ENCODE peak calls at places on chromosome 9, in seven cellular contexts. R is CD8-positive, alpha-beta T cell; W is CD4-positive, alpha-beta T cell; K is brain microvascular endothelial cell; S is GM23338; X is upper lobe of right lung; Y is neural progenitor cell. I is an unnamed sample.

GRCh38 chr9:120153258-120153657 is 426.7 kb downstream of the CDK5RAP2 start:
- DNase-seq in R (no peak), W (no peak), K (no peak), S (no peak), X (no peak), Y (no peak), I (no peak)

GRCh38 chr9:90300901-90301688 is 341.5 kb downstream of the DIRAS2 start:
- DNase-seq in R (no peak), W (no peak), K (peak; percentile 97), S (no peak), X (no peak), Y (no peak), I (peak; percentile 96)

GRCh38 chr9:90449213-90449925 is 193.3 kb downstream of the DIRAS2 start:
- DNase-seq in R (no peak), W (no peak), K (no peak), S (no peak), X (no peak), Y (no peak), I (no peak)

GRCh38 chr9:86766912-86767311 is 180.4 kb downstream of the GAS1 start:
- DNase-seq in R (no peak), W (no peak), K (peak; percentile 69), S (no peak), X (no peak), Y (peak; percentile 45), I (peak; percentile 96)

GRCh38 chr9:136086213-136086881 is 8.7 kb downstream of the NACC2 start:
- DNase-seq in R (no peak), W (no peak), K (no peak), S (no peak), X (peak; percentile 66), Y (peak; percentile 1), I (no peak)

GRCh38 chr9:136533775-136534157 is 12.1 kb downstream of the NOTCH1 start:
- DNase-seq in R (peak; percentile 76), W (peak; percentile 70), K (no peak), S (no peak), X (peak; percentile 86), Y (no peak), I (peak; percentile 86)

GRCh38 chr9:69971643-69972449 is 71.8 kb upstream of the MAMDC2 start:
- DNase-seq in R (peak; percentile 36), W (peak; percentile 16), K (peak; percentile 58), S (peak; percentile 87), X (peak; percentile 82), Y (peak; percentile 74), I (peak; percentile 86)

GRCh38 chr9:137409515-137409914 is 13.4 kb downstream of the EXD3 start:
- DNase-seq in R (no peak), W (no peak), K (no peak), S (no peak), X (no peak), Y (no peak), I (no peak)

GRCh38 chr9:31848505-31849285 is 535.7 kb upstream of the ACO1 start:
- DNase-seq in R (no peak), W (no peak), K (no peak), S (peak; percentile 23), X (no peak), Y (no peak), I (no peak)

GRCh38 chr9:70324963-70325362 is 66.2 kb downstream of the SMC5 start:
- DNase-seq in R (no peak), W (no peak), K (no peak), S (no peak), X (no peak), Y (no peak), I (no peak)

GRCh38 chr9:131752231-131752884 is 12.5 kb upstream of the RAPGEF1 start:
- DNase-seq in R (no peak), W (no peak), K (no peak), S (no peak), X (no peak), Y (no peak), I (no peak)

GRCh38 chr9:109972026-109973005 is 192.3 kb downstream of the PALM2AKAP2 start:
- DNase-seq in R (no peak), W (no peak), K (no peak), S (peak; percentile 37), X (no peak), Y (no peak), I (no peak)

GRCh38 chr9:36056896-36057295 is 20.2 kb downstream of the RECK start:
- DNase-seq in R (no peak), W (no peak), K (no peak), S (no peak), X (no peak), Y (no peak), I (no peak)

GRCh38 chr9:14911046-14911445 is 818 bp upstream of the FREM1 start:
- DNase-seq in R (no peak), W (no peak), K (no peak), S (no peak), X (no peak), Y (no peak), I (no peak)

GRCh38 chr9:36731068-36731467 is 158.4 kb downstream of the MELK start:
- DNase-seq in R (no peak), W (no peak), K (no peak), S (no peak), X (no peak), Y (no peak), I (no peak)

GRCh38 chr9:110561826-110562225 is 17.7 kb downstream of the SVEP1 start:
- DNase-seq in R (no peak), W (no peak), K (no peak), S (no peak), X (no peak), Y (no peak), I (no peak)

GRCh38 chr9:130459151-130459550 is 14.4 kb downstream of the ASS1 start:
- DNase-seq in R (no peak), W (no peak), K (no peak), S (no peak), X (no peak), Y (no peak), I (no peak)

GRCh38 chr9:99127372-99128132 is 22.6 kb downstream of the TGFBR1 start:
- DNase-seq in R (no peak), W (no peak), K (peak; percentile 74), S (no peak), X (no peak), Y (no peak), I (peak; percentile 89)

GRCh38 chr9:1619915-1620705 is 395.0 kb upstream of the SMARCA2 start:
- DNase-seq in R (no peak), W (no peak), K (no peak), S (peak; percentile 51), X (no peak), Y (no peak), I (peak; percentile 5)

GRCh38 chr9:95515272-95516113 is 1.3 kb downstream of the PTCH1 start:
- DNase-seq in R (peak; percentile 26), W (no peak), K (no peak), S (peak; percentile 73), X (no peak), Y (peak; percentile 83), I (no peak)

GRCh38 chr9:125343518-125344284 is 82.1 kb downstream of the GAPVD1 start:
- DNase-seq in R (no peak), W (no peak), K (peak; percentile 69), S (peak; percentile 74), X (no peak), Y (peak; percentile 89), I (no peak)

GRCh38 chr9:98786750-98787510 is 9.4 kb downstream of the ANKS6 start:
- DNase-seq in R (no peak), W (no peak), K (no peak), S (no peak), X (no peak), Y (no peak), I (no peak)

GRCh38 chr9:136321561-136321960 is 5.8 kb upstream of the GPSM1 start:
- DNase-seq in R (no peak), W (no peak), K (no peak), S (no peak), X (no peak), Y (no peak), I (no peak)

GRCh38 chr9:20048985-20049384 is 260.1 kb upstream of the SLC24A2 start:
- DNase-seq in R (no peak), W (no peak), K (no peak), S (no peak), X (no peak), Y (no peak), I (no peak)

GRCh38 chr9:128636024-128636390 is 20.6 kb downstream of the DYNC2I2 start:
- DNase-seq in R (no peak), W (no peak), K (no peak), S (peak; percentile 80), X (peak; percentile 92), Y (peak; percentile 48), I (peak; percentile 90)

GRCh38 chr9:85377751-85378289 is 363.9 kb downstream of the AGTPBP1 start:
- DNase-seq in R (no peak), W (no peak), K (no peak), S (no peak), X (no peak), Y (no peak), I (no peak)

GRCh38 chr9:107721705-107722245 is 232.2 kb upstream of the KLF4 start:
- DNase-seq in R (no peak), W (no peak), K (no peak), S (no peak), X (no peak), Y (no peak), I (no peak)

DNA sequence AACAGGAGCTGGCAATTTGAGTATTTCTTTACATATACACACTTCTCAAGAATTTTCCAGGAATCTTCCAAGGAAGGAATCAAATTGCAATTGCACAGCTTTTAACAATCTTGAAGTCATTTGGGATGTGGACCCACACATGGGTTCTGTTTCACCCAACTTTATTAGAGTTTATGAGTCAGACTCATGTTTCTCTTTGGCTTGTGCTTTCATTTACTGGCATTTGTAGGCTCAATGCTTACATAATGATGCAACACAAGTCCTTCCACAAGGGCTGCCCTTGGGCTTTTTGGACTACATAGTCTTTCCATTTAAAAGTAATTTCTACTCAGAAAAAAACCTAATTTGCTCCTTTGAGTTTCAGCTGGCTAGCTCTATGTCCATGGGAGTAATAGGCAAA is 4.6 kb upstream of the CDC37L1 start:
- DNase-seq in R (no peak), W (no peak), K (no peak), S (no peak), X (no peak), Y (no peak), I (no peak)
- H3K27ac ChIP-seq in R (no peak overlapping the region), W (no peak overlapping the region), K (no peak overlapping the region), S (no peak overlapping the region), X (no peak overlapping the region), Y (no peak overlapping the region), I (no peak overlapping the region)

GRCh38 chr9:73183917-73184861 is 32.5 kb downstream of the ANXA1 start:
- DNase-seq in R (no peak), W (no peak), K (no peak), S (peak; percentile 54), X (no peak), Y (peak; percentile 32), I (peak; percentile 30)
- TF ChIP-seq CTCF in R (peak; percentile 91), W (peak; percentile 78), K (peak; percentile 15), S (no peak), X (peak; percentile 69), Y (peak; percentile 77), I (no peak)

GRCh38 chr9:122366074-122366672 is 4.7 kb upstream of the PTGS1 start:
- DNase-seq in R (no peak), W (no peak), K (no peak), S (no peak), X (no peak), Y (no peak), I (no peak)
- H3K27ac ChIP-seq in R (no peak overlapping the region), W (no peak overlapping the region), K (no peak overlapping the region), S (no peak overlapping the region), X (no peak overlapping the region), Y (no peak overlapping the region), I (no peak overlapping the region)

GRCh38 chr9:105369911-105370310 is 77.9 kb upstream of the FSD1L start:
- DNase-seq in R (no peak), W (no peak), K (no peak), S (no peak), X (no peak), Y (no peak), I (no peak)
- TF ChIP-seq CTCF in R (no peak), W (no peak), K (no peak), S (no peak), X (no peak), Y (no peak), I (no peak)

I was measured in RWPE1.